ENCODE peak calls at places on chromosomes 7 and 10, in nine cellular contexts. One of them, this sample, is unnamed.
A peak's percentile ranks its signal among the peaks of the same experiment; 100 is the strongest.

GRCh38 chr10:65570143-65571010 is 1355.5 kb upstream of the LRRTM3 start:
- DNase-seq in heart left ventricle: peak; percentile 30
- DNase-seq in upper lobe of right lung: peak; percentile 70
- DNase-seq in thyroid gland: peak; percentile 45
- DNase-seq in Panc1: no peak
- DNase-seq in uterus: no peak
- DNase-seq in CD4-positive, alpha-beta T cell: no peak
- DNase-seq in CD8-positive, alpha-beta T cell: no peak
- DNase-seq in AG04450: no peak
- DNase-seq in this sample: no peak

GRCh38 chr10:4344544-4344994 is 481.4 kb upstream of the AKR1E2 start:
- DNase-seq in CD8-positive, alpha-beta T cell: no peak
- DNase-seq in uterus: peak; percentile 79
- DNase-seq in heart left ventricle: peak; percentile 65
- DNase-seq in thyroid gland: peak; percentile 9
- DNase-seq in Panc1: peak; percentile 57
- DNase-seq in AG04450: peak; percentile 98
- DNase-seq in CD4-positive, alpha-beta T cell: no peak
- DNase-seq in upper lobe of right lung: peak; percentile 72
- DNase-seq in this sample: peak; percentile 16

GRCh38 chr10:53479365-53479764 is 706.8 kb upstream of the MBL2 start:
- DNase-seq in heart left ventricle: no peak
- DNase-seq in uterus: no peak
- DNase-seq in upper lobe of right lung: no peak
- DNase-seq in thyroid gland: no peak
- DNase-seq in CD8-positive, alpha-beta T cell: no peak
- DNase-seq in Panc1: no peak
- DNase-seq in CD4-positive, alpha-beta T cell: no peak
- DNase-seq in AG04450: no peak
- DNase-seq in this sample: no peak

GRCh38 chr7:127907638-127908040 is 123.6 kb downstream of the LRRC4 start:
- DNase-seq in CD4-positive, alpha-beta T cell: no peak
- DNase-seq in thyroid gland: no peak
- DNase-seq in Panc1: no peak
- DNase-seq in uterus: no peak
- DNase-seq in CD8-positive, alpha-beta T cell: no peak
- DNase-seq in AG04450: peak; percentile 59
- DNase-seq in heart left ventricle: no peak
- DNase-seq in upper lobe of right lung: no peak
- DNase-seq in this sample: no peak

GRCh38 chr7:27091125-27091524 is 4.7 kb downstream of the HOXA1 start:
- DNase-seq in heart left ventricle: no peak
- DNase-seq in uterus: no peak
- DNase-seq in CD4-positive, alpha-beta T cell: no peak
- DNase-seq in thyroid gland: no peak
- DNase-seq in Panc1: no peak
- DNase-seq in CD8-positive, alpha-beta T cell: no peak
- DNase-seq in AG04450: no peak
- DNase-seq in upper lobe of right lung: no peak
- DNase-seq in this sample: no peak

GRCh38 chr10:23094786-23095403 is 484 bp upstream of the MSRB2 start:
- DNase-seq in CD4-positive, alpha-beta T cell: no peak
- DNase-seq in AG04450: no peak
- DNase-seq in CD8-positive, alpha-beta T cell: no peak
- DNase-seq in upper lobe of right lung: no peak
- DNase-seq in Panc1: peak; percentile 18
- DNase-seq in heart left ventricle: no peak
- DNase-seq in uterus: no peak
- DNase-seq in thyroid gland: no peak
- DNase-seq in this sample: no peak

GRCh38 chr7:21923663-21924062 is 22.0 kb downstream of the CDCA7L start:
- DNase-seq in upper lobe of right lung: no peak
- DNase-seq in AG04450: no peak
- DNase-seq in Panc1: no peak
- DNase-seq in heart left ventricle: peak; percentile 32
- DNase-seq in thyroid gland: peak; percentile 29
- DNase-seq in uterus: no peak
- DNase-seq in CD8-positive, alpha-beta T cell: no peak
- DNase-seq in CD4-positive, alpha-beta T cell: no peak
- DNase-seq in this sample: no peak

GRCh38 chr7:123500878-123501489 is 33.4 kb downstream of the IQUB start:
- DNase-seq in upper lobe of right lung: no peak
- DNase-seq in Panc1: no peak
- DNase-seq in CD4-positive, alpha-beta T cell: no peak
- DNase-seq in thyroid gland: no peak
- DNase-seq in heart left ventricle: no peak
- DNase-seq in AG04450: no peak
- DNase-seq in uterus: no peak
- DNase-seq in CD8-positive, alpha-beta T cell: no peak
- DNase-seq in this sample: no peak

GRCh38 chr7:150851497-150852370 is 583 bp upstream of the AOC1 start:
- DNase-seq in CD8-positive, alpha-beta T cell: peak; percentile 23
- DNase-seq in Panc1: no peak
- DNase-seq in AG04450: no peak
- DNase-seq in CD4-positive, alpha-beta T cell: no peak
- DNase-seq in thyroid gland: no peak
- DNase-seq in upper lobe of right lung: no peak
- DNase-seq in uterus: no peak
- DNase-seq in heart left ventricle: no peak
- DNase-seq in this sample: no peak

GRCh38 chr7:131276736-131277135 is 50.9 kb upstream of the MKLN1 start:
- DNase-seq in AG04450: no peak
- DNase-seq in heart left ventricle: no peak
- DNase-seq in CD4-positive, alpha-beta T cell: no peak
- DNase-seq in uterus: no peak
- DNase-seq in thyroid gland: no peak
- DNase-seq in CD8-positive, alpha-beta T cell: no peak
- DNase-seq in Panc1: no peak
- DNase-seq in upper lobe of right lung: no peak
- DNase-seq in this sample: no peak

GRCh38 chr10:131205556-131205955 is 106.0 kb downstream of the TCERG1L start:
- DNase-seq in CD4-positive, alpha-beta T cell: no peak
- DNase-seq in Panc1: no peak
- DNase-seq in upper lobe of right lung: peak; percentile 39
- DNase-seq in heart left ventricle: no peak
- DNase-seq in thyroid gland: no peak
- DNase-seq in uterus: peak; percentile 4
- DNase-seq in AG04450: no peak
- DNase-seq in CD8-positive, alpha-beta T cell: peak; percentile 19
- DNase-seq in this sample: no peak

GRCh38 chr7:114085313-114085591 is 166.4 kb upstream of the PPP1R3A start:
- DNase-seq in upper lobe of right lung: no peak
- DNase-seq in CD4-positive, alpha-beta T cell: no peak
- DNase-seq in uterus: no peak
- DNase-seq in CD8-positive, alpha-beta T cell: no peak
- DNase-seq in Panc1: no peak
- DNase-seq in heart left ventricle: no peak
- DNase-seq in thyroid gland: no peak
- DNase-seq in AG04450: no peak
- DNase-seq in this sample: no peak

GRCh38 chr10:76553700-76554470 is 1083.7 kb downstream of the KCNMA1 start:
- DNase-seq in CD8-positive, alpha-beta T cell: no peak
- DNase-seq in AG04450: no peak
- DNase-seq in uterus: no peak
- DNase-seq in thyroid gland: no peak
- DNase-seq in upper lobe of right lung: no peak
- DNase-seq in CD4-positive, alpha-beta T cell: no peak
- DNase-seq in heart left ventricle: no peak
- DNase-seq in Panc1: no peak
- DNase-seq in this sample: no peak

GRCh38 chr10:20276127-20276979 is 460.1 kb downstream of the PLXDC2 start:
- DNase-seq in CD8-positive, alpha-beta T cell: no peak
- DNase-seq in heart left ventricle: no peak
- DNase-seq in thyroid gland: no peak
- DNase-seq in CD4-positive, alpha-beta T cell: no peak
- DNase-seq in Panc1: no peak
- DNase-seq in uterus: no peak
- DNase-seq in upper lobe of right lung: no peak
- DNase-seq in AG04450: no peak
- DNase-seq in this sample: no peak

GRCh38 chr7:74324499-74325229 is 35.5 kb downstream of the CLIP2 start:
- DNase-seq in uterus: no peak
- DNase-seq in upper lobe of right lung: no peak
- DNase-seq in Panc1: no peak
- DNase-seq in CD4-positive, alpha-beta T cell: no peak
- DNase-seq in CD8-positive, alpha-beta T cell: no peak
- DNase-seq in heart left ventricle: no peak
- DNase-seq in AG04450: no peak
- DNase-seq in thyroid gland: no peak
- DNase-seq in this sample: peak; percentile 69

GRCh38 chr10:14397069-14397468 is 66.3 kb upstream of the FRMD4A start:
- DNase-seq in heart left ventricle: peak; percentile 66
- DNase-seq in CD8-positive, alpha-beta T cell: no peak
- DNase-seq in upper lobe of right lung: peak; percentile 77
- DNase-seq in CD4-positive, alpha-beta T cell: no peak
- DNase-seq in AG04450: peak; percentile 96
- DNase-seq in thyroid gland: peak; percentile 18
- DNase-seq in Panc1: no peak
- DNase-seq in uterus: peak; percentile 28
- DNase-seq in this sample: peak; percentile 48

GRCh38 chr10:29648114-29648982 is 13.6 kb upstream of the SVIL start:
- DNase-seq in CD4-positive, alpha-beta T cell: no peak
- DNase-seq in thyroid gland: peak; percentile 25
- DNase-seq in Panc1: no peak
- DNase-seq in uterus: no peak
- DNase-seq in CD8-positive, alpha-beta T cell: peak; percentile 55
- DNase-seq in AG04450: no peak
- DNase-seq in upper lobe of right lung: no peak
- DNase-seq in heart left ventricle: no peak
- DNase-seq in this sample: no peak

GRCh38 chr7:23298141-23298851 is 843 bp upstream of the MALSU1 start:
- DNase-seq in CD8-positive, alpha-beta T cell: peak; percentile 50
- DNase-seq in Panc1: no peak
- DNase-seq in heart left ventricle: no peak
- DNase-seq in upper lobe of right lung: no peak
- DNase-seq in CD4-positive, alpha-beta T cell: no peak
- DNase-seq in uterus: peak; percentile 20
- DNase-seq in thyroid gland: peak; percentile 44
- DNase-seq in AG04450: peak; percentile 34
- DNase-seq in this sample: no peak

GRCh38 chr10:131093346-131093745 is 218.2 kb downstream of the TCERG1L start:
- DNase-seq in heart left ventricle: no peak
- DNase-seq in thyroid gland: no peak
- DNase-seq in upper lobe of right lung: no peak
- DNase-seq in Panc1: no peak
- DNase-seq in AG04450: no peak
- DNase-seq in CD8-positive, alpha-beta T cell: no peak
- DNase-seq in CD4-positive, alpha-beta T cell: no peak
- DNase-seq in uterus: no peak
- DNase-seq in this sample: no peak

GRCh38 chr10:61942997-61943457 is 41.5 kb downstream of the ARID5B start:
- DNase-seq in upper lobe of right lung: no peak
- DNase-seq in CD8-positive, alpha-beta T cell: no peak
- DNase-seq in Panc1: no peak
- DNase-seq in AG04450: no peak
- DNase-seq in heart left ventricle: no peak
- DNase-seq in CD4-positive, alpha-beta T cell: no peak
- DNase-seq in thyroid gland: no peak
- DNase-seq in uterus: no peak
- DNase-seq in this sample: no peak
- H3K27ac ChIP-seq in upper lobe of right lung: peak overlapping the region; percentile 76
- H3K27ac ChIP-seq in CD8-positive, alpha-beta T cell: peak overlapping the region; percentile 17
- H3K27ac ChIP-seq in Panc1: peak overlapping the region; percentile 88
- H3K27ac ChIP-seq in AG04450: no peak overlapping the region
- H3K27ac ChIP-seq in heart left ventricle: peak overlapping the region; percentile 55
- H3K27ac ChIP-seq in CD4-positive, alpha-beta T cell: peak overlapping the region; percentile 64
- H3K27ac ChIP-seq in thyroid gland: peak overlapping the region; percentile 47
- H3K27ac ChIP-seq in uterus: peak overlapping the region; percentile 80
- H3K27ac ChIP-seq in this sample: peak overlapping the region; percentile 51

GRCh38 chr7:75840029-75840428 is 26.4 kb upstream of the CCL24 start:
- DNase-seq in thyroid gland: no peak
- DNase-seq in upper lobe of right lung: no peak
- DNase-seq in CD4-positive, alpha-beta T cell: no peak
- DNase-seq in uterus: no peak
- DNase-seq in AG04450: no peak
- DNase-seq in heart left ventricle: no peak
- DNase-seq in CD8-positive, alpha-beta T cell: no peak
- DNase-seq in Panc1: no peak
- DNase-seq in this sample: no peak
- H3K27ac ChIP-seq in thyroid gland: no peak overlapping the region
- H3K27ac ChIP-seq in upper lobe of right lung: no peak overlapping the region
- H3K27ac ChIP-seq in CD4-positive, alpha-beta T cell: no peak overlapping the region
- H3K27ac ChIP-seq in uterus: no peak overlapping the region
- H3K27ac ChIP-seq in AG04450: no peak overlapping the region
- H3K27ac ChIP-seq in heart left ventricle: no peak overlapping the region
- H3K27ac ChIP-seq in CD8-positive, alpha-beta T cell: no peak overlapping the region
- H3K27ac ChIP-seq in Panc1: no peak overlapping the region
- H3K27ac ChIP-seq in this sample: no peak overlapping the region

GRCh38 chr7:117116221-117116620 is 162.9 kb downstream of the ST7 start:
- DNase-seq in AG04450: no peak
- DNase-seq in heart left ventricle: no peak
- DNase-seq in CD4-positive, alpha-beta T cell: no peak
- DNase-seq in CD8-positive, alpha-beta T cell: no peak
- DNase-seq in thyroid gland: no peak
- DNase-seq in Panc1: no peak
- DNase-seq in upper lobe of right lung: no peak
- DNase-seq in uterus: no peak
- DNase-seq in this sample: no peak
- H3K27ac ChIP-seq in AG04450: no peak overlapping the region
- H3K27ac ChIP-seq in heart left ventricle: no peak overlapping the region
- H3K27ac ChIP-seq in CD4-positive, alpha-beta T cell: no peak overlapping the region
- H3K27ac ChIP-seq in CD8-positive, alpha-beta T cell: no peak overlapping the region
- H3K27ac ChIP-seq in thyroid gland: no peak overlapping the region
- H3K27ac ChIP-seq in Panc1: no peak overlapping the region
- H3K27ac ChIP-seq in upper lobe of right lung: no peak overlapping the region
- H3K27ac ChIP-seq in uterus: no peak overlapping the region
- H3K27ac ChIP-seq in this sample: no peak overlapping the region

GRCh38 chr7:134865001-134865845 is 85.8 kb downstream of the CALD1 start:
- DNase-seq in heart left ventricle: no peak
- DNase-seq in uterus: no peak
- DNase-seq in thyroid gland: no peak
- DNase-seq in AG04450: no peak
- DNase-seq in upper lobe of right lung: no peak
- DNase-seq in Panc1: no peak
- DNase-seq in CD4-positive, alpha-beta T cell: no peak
- DNase-seq in CD8-positive, alpha-beta T cell: no peak
- DNase-seq in this sample: no peak
- H3K27ac ChIP-seq in heart left ventricle: peak overlapping the region; percentile 22
- H3K27ac ChIP-seq in uterus: peak overlapping the region; percentile 77
- H3K27ac ChIP-seq in thyroid gland: no peak overlapping the region
- H3K27ac ChIP-seq in AG04450: peak overlapping the region; percentile 72
- H3K27ac ChIP-seq in upper lobe of right lung: peak overlapping the region; percentile 67
- H3K27ac ChIP-seq in Panc1: no peak overlapping the region
- H3K27ac ChIP-seq in CD4-positive, alpha-beta T cell: peak overlapping the region; percentile 33
- H3K27ac ChIP-seq in CD8-positive, alpha-beta T cell: peak overlapping the region; percentile 36
- H3K27ac ChIP-seq in this sample: no peak overlapping the region

This sample was measured in substantia nigra.